ENCODE peak calls at places on chromosome 7, in five cellular contexts. K is neural progenitor cell, I is HCT116, L is GM12865, A is neural crest cell. G is an unnamed sample.
A peak's percentile ranks its signal among the peaks of the same experiment; 100 is the strongest.

GRCh38 chr7:102823715-102824114 is 74.9 kb downstream of the FAM185A start:
- DNase-seq in K (no peak), I (no peak), L (no peak), A (no peak), G (no peak)

GRCh38 chr7:20064181-20064970 is 152.8 kb downstream of the MACC1 start:
- DNase-seq in K (peak; percentile 38), I (no peak), L (no peak), A (no peak), G (no peak)

GRCh38 chr7:151963895-151964870 is 7.9 kb downstream of the GALNTL5 start:
- DNase-seq in K (no peak), I (no peak), L (no peak), A (no peak), G (no peak)

GRCh38 chr7:25894002-25894901 is 257.7 kb upstream of the NFE2L3 start:
- DNase-seq in K (peak; percentile 58), I (peak; percentile 61), L (peak; percentile 89), A (no peak), G (peak; percentile 73)

GRCh38 chr7:8605227-8605626 is 171.8 kb downstream of the NXPH1 start:
- DNase-seq in K (no peak), I (no peak), L (no peak), A (no peak), G (no peak)

GRCh38 chr7:1283941-1284742 is 51.5 kb downstream of the UNCX start:
- DNase-seq in K (no peak), I (no peak), L (no peak), A (no peak), G (no peak)

GRCh38 chr7:10022957-10023356 is 950.7 kb upstream of the PHF14 start:
- DNase-seq in K (peak; percentile 62), I (peak; percentile 12), L (no peak), A (no peak), G (peak; percentile 73)

GRCh38 chr7:100604078-100604975 is 2.2 kb downstream of the PCOLCE start:
- DNase-seq in K (peak; percentile 90), I (no peak), L (peak; percentile 75), A (peak; percentile 67), G (peak; percentile 77)

GRCh38 chr7:151461096-151461941 is 21.4 kb upstream of the CRYGN start:
- DNase-seq in K (no peak), I (no peak), L (no peak), A (no peak), G (no peak)

GRCh38 chr7:134729895-134730294 is 49.5 kb upstream of the CALD1 start:
- DNase-seq in K (no peak), I (no peak), L (no peak), A (no peak), G (no peak)

GRCh38 chr7:97733276-97734206 is 1.7 kb downstream of the TAC1 start:
- DNase-seq in K (peak; percentile 76), I (no peak), L (no peak), A (peak; percentile 20), G (no peak)

GRCh38 chr7:27547401-27547800 is 115.3 kb downstream of the HIBADH start:
- DNase-seq in K (no peak), I (no peak), L (no peak), A (no peak), G (no peak)

GRCh38 chr7:128266891-128267839 is 26.1 kb downstream of the LEP start:
- DNase-seq in K (peak; percentile 73), I (no peak), L (no peak), A (peak; percentile 18), G (peak; percentile 43)

GRCh38 chr7:33916357-33917081 is 11.2 kb downstream of the BMPER start:
- DNase-seq in K (no peak), I (no peak), L (no peak), A (no peak), G (no peak)

GRCh38 chr7:48090095-48090805 is 1.2 kb downstream of the UPP1 start:
- DNase-seq in K (peak; percentile 83), I (no peak), L (no peak), A (peak; percentile 16), G (peak; percentile 51)

GRCh38 chr7:79176859-79177477 is 276.5 kb downstream of the MAGI2 start:
- DNase-seq in K (peak; percentile 56), I (peak; percentile 24), L (peak; percentile 23), A (no peak), G (peak; percentile 20)

GRCh38 chr7:35975851-35976454 is 175.1 kb downstream of the SEPTIN7 start:
- DNase-seq in K (peak; percentile 80), I (peak; percentile 79), L (peak; percentile 85), A (peak; percentile 53), G (peak; percentile 80)
- TF ChIP-seq CTCF in K (peak; percentile 86), I (peak; percentile 83), L (peak; percentile 78), A (peak; percentile 89), G (peak; percentile 87)

GRCh38 chr7:131107343-131108211 is 220.1 kb upstream of the MKLN1 start:
- DNase-seq in K (peak; percentile 62), I (peak; percentile 44), L (peak; percentile 90), A (peak; percentile 17), G (peak; percentile 52)
- TF ChIP-seq CTCF in K (no peak), I (no peak), L (no peak), A (no peak), G (no peak)

DNA sequence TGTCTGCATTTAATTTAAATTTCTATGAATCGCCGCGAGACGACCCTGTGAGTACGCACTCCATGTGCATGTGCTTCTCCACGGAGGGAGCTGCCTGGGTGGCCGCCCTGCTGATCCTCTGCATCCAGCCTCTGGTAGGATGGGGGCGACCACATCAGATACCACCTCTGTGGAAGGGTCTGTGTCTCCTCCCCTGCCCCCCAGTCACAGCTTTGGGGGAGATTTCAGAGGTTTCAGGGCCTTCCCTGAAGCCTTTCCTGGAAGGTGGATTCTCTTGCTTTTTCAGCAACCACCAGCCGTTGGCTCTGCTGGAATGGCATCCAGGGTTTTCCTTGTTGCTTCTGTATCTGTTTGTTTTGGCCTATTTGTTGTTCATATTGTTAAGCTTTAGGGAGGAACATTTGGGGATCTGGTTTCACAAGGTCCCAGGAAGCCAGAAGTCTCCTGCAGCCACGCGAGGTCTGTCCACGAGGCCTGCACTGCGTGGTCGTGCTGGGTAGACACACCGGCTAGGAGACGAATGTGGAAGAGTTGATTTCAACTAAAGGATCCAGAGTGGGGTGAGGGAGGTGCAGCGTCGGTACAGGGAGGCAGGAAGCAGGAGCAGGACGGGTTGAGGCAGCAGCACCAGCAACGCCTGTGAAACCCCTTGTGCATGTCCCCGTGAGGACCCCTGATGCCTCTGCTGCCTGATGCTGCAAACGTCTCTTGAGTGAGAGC is 329.1 kb downstream of the PTPRN2 start:
- DNase-seq in K (no peak), I (no peak), L (no peak), A (no peak), G (no peak)
- TF ChIP-seq CTCF in K (no peak), I (no peak), L (no peak), A (no peak), G (no peak)

GRCh38 chr7:43298617-43299016 is 186.2 kb downstream of the HECW1 start:
- DNase-seq in K (no peak), I (no peak), L (no peak), A (no peak), G (no peak)

GRCh38 chr7:43303740-43304241 is 191.3 kb downstream of the HECW1 start:
- DNase-seq in K (no peak), I (peak; percentile 12), L (no peak), A (no peak), G (no peak)

GRCh38 chr7:43302211-43302711 is 189.8 kb downstream of the HECW1 start:
- DNase-seq in K (no peak), I (no peak), L (no peak), A (no peak), G (peak; percentile 64)

GRCh38 chr7:43300121-43300520 is 187.7 kb downstream of the HECW1 start:
- DNase-seq in K (no peak), I (no peak), L (no peak), A (no peak), G (no peak)

DNA sequence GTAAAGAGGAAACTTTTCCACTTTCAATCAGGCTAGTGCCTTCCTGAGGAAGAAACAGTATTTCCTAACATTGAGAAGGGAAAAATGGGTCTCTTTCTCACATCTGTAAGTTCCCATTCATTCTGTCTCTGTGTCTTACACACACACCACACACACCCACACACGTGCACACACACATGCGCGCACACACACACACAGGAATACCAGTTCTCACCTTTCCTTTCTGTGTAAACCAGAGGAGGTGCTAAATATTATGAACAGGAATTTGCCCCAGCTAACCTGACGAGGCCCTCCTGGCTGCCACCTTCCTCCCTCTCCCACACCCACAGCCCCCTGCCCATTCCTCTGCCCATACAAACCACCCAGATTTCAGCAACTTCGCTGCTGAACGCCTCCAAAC is 190.3 kb downstream of the HECW1 start:
- DNase-seq in K (no peak), I (no peak), L (no peak), A (no peak), G (no peak)
- TF ChIP-seq CTCF in K (no peak), I (no peak), L (no peak), A (no peak), G (no peak)

DNA sequence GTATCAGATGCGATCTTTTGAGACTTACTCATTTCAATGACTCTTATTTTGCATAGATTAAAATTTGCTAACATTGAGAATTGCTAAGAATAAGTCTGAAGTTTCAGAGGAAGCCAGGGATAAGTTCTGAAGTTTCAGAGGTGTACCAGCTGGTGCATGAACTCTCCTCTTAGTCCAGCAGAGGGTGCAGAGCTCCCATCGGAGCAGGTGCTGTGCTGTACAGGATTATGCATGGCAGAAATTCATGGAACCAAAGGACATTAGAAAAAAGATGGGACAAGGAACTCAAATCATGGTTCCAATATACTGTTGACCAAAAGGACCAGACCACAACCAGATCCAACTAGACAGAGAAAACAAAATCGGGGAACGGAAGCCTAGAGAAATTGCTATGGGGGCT is 41.9 kb downstream of the MGAM2 start:
- DNase-seq in K (peak; percentile 34), I (no peak), L (peak; percentile 30), A (no peak), G (peak; percentile 10)
- TF ChIP-seq CTCF in K (peak; percentile 46), I (peak; percentile 54), L (peak; percentile 29), A (peak; percentile 55), G (no peak)

DNA sequence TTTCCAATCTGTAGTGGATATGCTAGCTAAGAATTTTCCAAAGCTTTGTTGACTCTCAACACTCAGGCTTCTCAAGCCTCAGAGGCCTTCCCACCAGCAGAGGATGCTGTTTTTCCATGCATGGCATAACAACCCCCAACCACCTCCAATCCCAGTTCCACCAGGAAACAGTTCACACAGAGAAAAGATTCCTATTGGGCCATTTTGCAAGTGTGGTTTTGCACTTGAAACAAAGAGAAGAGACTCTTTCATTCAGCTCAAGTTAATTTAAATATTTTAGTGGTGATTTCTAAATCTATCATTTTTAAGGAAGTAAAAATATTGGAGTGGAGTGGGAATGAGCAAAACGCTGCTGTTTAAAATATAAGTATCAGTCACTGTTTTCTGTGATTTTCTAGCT is 105.6 kb upstream of the COL1A2 start:
- DNase-seq in K (peak; percentile 88), I (peak; percentile 81), L (peak; percentile 13), A (peak; percentile 59), G (peak; percentile 64)
- TF ChIP-seq CTCF in K (peak; percentile 98), I (peak; percentile 98), L (peak; percentile 49), A (peak; percentile 81), G (peak; percentile 62)

G was measured in Calu3.